ENCODE peak calls at places on chromosomes 12 and 14, in seven cellular contexts. D is CD8-positive, alpha-beta memory T cell; A is COR-L47; H is neural crest cell; P is activated effector memory CD4-positive, alpha-beta T cell treated with Interleukin-2 at 50 U/mL for 16 hours; Q is psoas muscle; X is cardiac muscle cell. E is an unnamed sample.

GRCh38 chr12:6868211-6869048 is 1.1 kb downstream of the TPI1 start:
- DNase-seq in D (no peak), A (no peak), H (no peak), P (no peak), Q (no peak), X (no peak), E (no peak)

GRCh38 chr12:108455706-108456105 is 59.4 kb upstream of the FICD start:
- DNase-seq in D (no peak), A (no peak), H (no peak), P (no peak), Q (no peak), X (no peak), E (no peak)

GRCh38 chr12:46908936-46909635 is 83.3 kb upstream of the SLC38A4 start:
- DNase-seq in D (no peak), A (no peak), H (no peak), P (no peak), Q (no peak), X (no peak), E (no peak)

GRCh38 chr12:100953217-100953616 is 158.6 kb downstream of the ANO4 start:
- DNase-seq in D (no peak), A (no peak), H (no peak), P (no peak), Q (no peak), X (no peak), E (no peak)

GRCh38 chr12:31393004-31393550 is 67.1 kb upstream of the SINHCAF start:
- DNase-seq in D (no peak), A (no peak), H (no peak), P (no peak), Q (no peak), X (no peak), E (no peak)

GRCh38 chr12:53042607-53043454 is 7.0 kb upstream of the TNS2 start:
- DNase-seq in D (no peak), A (no peak), H (no peak), P (no peak), Q (no peak), X (no peak), E (no peak)

GRCh38 chr14:73789996-73790581 is 61.5 kb upstream of the PTGR2 start:
- DNase-seq in D (no peak), A (no peak), H (no peak), P (no peak), Q (peak; percentile 78), X (no peak), E (no peak)

GRCh38 chr12:104064842-104065441 is 611 bp downstream of the HCFC2 start:
- DNase-seq in D (no peak), A (no peak), H (no peak), P (no peak), Q (peak; percentile 56), X (peak; percentile 63), E (no peak)

GRCh38 chr14:90288646-90289355 is 32.4 kb downstream of the PSMC1 start:
- DNase-seq in D (no peak), A (no peak), H (no peak), P (no peak), Q (no peak), X (peak; percentile 45), E (no peak)

GRCh38 chr12:54232790-54233189 is 44.0 kb upstream of the SMUG1 start:
- DNase-seq in D (no peak), A (no peak), H (no peak), P (no peak), Q (no peak), X (no peak), E (no peak)